ENCODE peak calls at places on chromosome 21, in five cellular contexts. D is dorsolateral prefrontal cortex; I is HEK293T; W is B cell; K is activated naive CD4-positive, alpha-beta T cell. J is an unnamed sample.

GRCh38 chr21:42319368-42319767 is 4.2 kb upstream of the TFF3 start:
- DNase-seq in D (no peak), I (no peak), W (peak; percentile 54), K (no peak), J (no peak)

GRCh38 chr21:34022557-34023335 is 50.6 kb upstream of the MRPS6 start:
- DNase-seq in D (no peak), I (no peak), W (peak; percentile 60), K (no peak), J (no peak)

GRCh38 chr21:14116080-14116481 is 94.7 kb downstream of the LIPI start:
- DNase-seq in D (no peak), I (no peak), W (no peak), K (no peak), J (no peak)

GRCh38 chr21:41673596-41674335 is 93.1 kb downstream of the RIPK4 start:
- DNase-seq in D (no peak), I (no peak), W (no peak), K (no peak), J (no peak)

GRCh38 chr21:27024316-27024715 is 57.4 kb upstream of the ADAMTS5 start:
- DNase-seq in D (no peak), I (no peak), W (no peak), K (no peak), J (no peak)

GRCh38 chr21:17709266-17709611 is 96.5 kb upstream of the BTG3 start:
- DNase-seq in D (no peak), I (no peak), W (no peak), K (no peak), J (no peak)

GRCh38 chr21:36694041-36694515 is 4.8 kb upstream of the SIM2 start:
- DNase-seq in D (no peak), I (no peak), W (no peak), K (no peak), J (no peak)

GRCh38 chr21:39612233-39613028 is at the start of gene B3GALT5:
- DNase-seq in D (peak; percentile 50), I (peak; percentile 54), W (no peak), K (no peak), J (peak; percentile 38)

GRCh38 chr21:27477321-27477720 is 510.4 kb upstream of the ADAMTS5 start:
- DNase-seq in D (no peak), I (no peak), W (no peak), K (no peak), J (no peak)

GRCh38 chr21:26846036-26846931 is 1.1 kb upstream of the ADAMTS1 start:
- DNase-seq in D (peak; percentile 82), I (peak; percentile 49), W (no peak), K (no peak), J (peak; percentile 46)

GRCh38 chr21:26883768-26884167 is 38.6 kb upstream of the ADAMTS1 start:
- DNase-seq in D (no peak), I (no peak), W (no peak), K (no peak), J (no peak)

GRCh38 chr21:17848228-17848627 is 29.1 kb upstream of the C21orf91 start:
- DNase-seq in D (peak; percentile 45), I (no peak), W (no peak), K (no peak), J (no peak)

GRCh38 chr21:33924766-33925100 is 9.1 kb upstream of the ATP5PO start:
- DNase-seq in D (no peak), I (no peak), W (no peak), K (no peak), J (no peak)

GRCh38 chr21:43609501-43610340 is 49.6 kb downstream of the HSF2BP start:
- DNase-seq in D (no peak), I (peak; percentile 68), W (no peak), K (no peak), J (no peak)

GRCh38 chr21:42336065-42336464 is 14.7 kb downstream of the TFF2 start:
- DNase-seq in D (peak; percentile 8), I (no peak), W (no peak), K (no peak), J (no peak)

GRCh38 chr21:36190736-36191135 is 34.1 kb downstream of the DOP1B start:
- DNase-seq in D (no peak), I (no peak), W (no peak), K (no peak), J (no peak)

GRCh38 chr21:28537371-28538079 is 455.2 kb downstream of the LTN1 start:
- DNase-seq in D (no peak), I (no peak), W (no peak), K (no peak), J (no peak)

GRCh38 chr21:46648539-46648938 is 13.1 kb downstream of the PRMT2 start:
- DNase-seq in D (no peak), I (no peak), W (no peak), K (no peak), J (no peak)

GRCh38 chr21:33078907-33079582 is 9.1 kb downstream of the OLIG1 start:
- DNase-seq in D (peak; percentile 85), I (no peak), W (no peak), K (no peak), J (peak; percentile 61)

GRCh38 chr21:42574234-42575027 is 60.8 kb downstream of the SLC37A1 start:
- DNase-seq in D (peak; percentile 25), I (no peak), W (no peak), K (no peak), J (no peak)

GRCh38 chr21:31521515-31521914 is 138.0 kb upstream of the SOD1 start:
- DNase-seq in D (no peak), I (no peak), W (no peak), K (no peak), J (no peak)

GRCh38 chr21:29504751-29505321 is 206.1 kb downstream of the BACH1 start:
- DNase-seq in D (no peak), I (no peak), W (no peak), K (no peak), J (no peak)

GRCh38 chr21:33644383-33645074 is 2.2 kb downstream of the ITSN1 start:
- DNase-seq in D (no peak), I (no peak), W (no peak), K (no peak), J (no peak)

GRCh38 chr21:30194701-30195299 is 21.1 kb downstream of the CLDN8 start:
- DNase-seq in D (no peak), I (peak; percentile 22), W (no peak), K (no peak), J (no peak)